ENCODE peak calls at places on chromosomes 4 and X, in six cellular contexts. Z, X, T, B, S and E are unnamed samples.

GRCh38 chrX:40784516-40785151 is 49.3 kb upstream of the MED14 start:
- DNase-seq in Z (no peak), B (no peak), S (no peak), X (no peak), T (no peak), E (no peak)

GRCh38 chrX:14064632-14065432 is 35.1 kb upstream of the GEMIN8 start:
- DNase-seq in B (no peak), X (peak), Z (peak), S (no peak), T (no peak), E (no peak)

GRCh38 chr4:113738251-113738650 is 23.3 kb downstream of the CAMK2D start:
- DNase-seq in B (no peak), S (no peak), X (no peak), Z (no peak), T (no peak), E (no peak)

GRCh38 chr4:142406051-142406549 is 440.0 kb downstream of the INPP4B start:
- DNase-seq in S (no peak), X (no peak), B (no peak), Z (no peak), T (no peak), E (no peak)

GRCh38 chr4:26124753-26125236 is 196.0 kb upstream of the RBPJ start:
- DNase-seq in T (no peak), X (peak), B (no peak), S (no peak), Z (no peak), E (no peak)

GRCh38 chr4:41517747-41518146 is 20.2 kb upstream of the LIMCH1 start:
- DNase-seq in T (no peak), Z (no peak), B (no peak), S (no peak), X (no peak), E (no peak)

GRCh38 chrX:22433292-22434070 is 160.8 kb downstream of the CBLL2 start:
- DNase-seq in S (no peak), T (peak), X (no peak), Z (no peak), B (no peak), E (no peak)

GRCh38 chr4:13833171-13833804 is 205.8 kb upstream of the BOD1L1 start:
- DNase-seq in B (no peak), Z (no peak), X (no peak), T (no peak), S (no peak), E (no peak)

GRCh38 chr4:12633058-12633651 is 851.0 kb downstream of the RAB28 start:
- DNase-seq in T (peak), S (peak), Z (peak), B (peak), X (peak), E (peak)

GRCh38 chrX:16172391-16172790 is 5.1 kb downstream of the MAGEB17 start:
- DNase-seq in B (no peak), S (no peak), T (no peak), Z (no peak), X (no peak), E (no peak)

GRCh38 chr4:142091691-142092182 is 455.4 kb downstream of the IL15 start:
- DNase-seq in T (no peak), X (peak), B (no peak), S (no peak), Z (no peak), E (no peak)

GRCh38 chrX:16022580-16023170 is 100.7 kb upstream of the GRPR start:
- DNase-seq in T (no peak), S (no peak), X (peak), Z (no peak), B (no peak), E (no peak)

GRCh38 chrX:121308276-121308805 is 260.9 kb downstream of the GLUD2 start:
- DNase-seq in S (no peak), X (peak), T (no peak), B (no peak), Z (peak), E (no peak)

GRCh38 chr4:26418107-26418506 is 72.2 kb downstream of the CCKAR start:
- DNase-seq in Z (no peak), T (no peak), B (no peak), S (no peak), X (no peak), E (no peak)

GRCh38 chr4:134019657-134020056 is 181.9 kb downstream of the PABPC4L start:
- DNase-seq in S (no peak), T (no peak), X (no peak), Z (no peak), B (no peak), E (no peak)

GRCh38 chr4:98387345-98388017 is 126.3 kb downstream of the RAP1GDS1 start:
- DNase-seq in Z (peak), X (no peak), T (no peak), S (no peak), B (no peak), E (no peak)

GRCh38 chrX:101383679-101384078 is 2.3 kb downstream of the BTK start:
- DNase-seq in Z (no peak), B (no peak), T (no peak), X (no peak), S (no peak), E (no peak)

GRCh38 chr4:876780-877179 is 50.9 kb upstream of the CPLX1 start:
- DNase-seq in B (no peak), Z (no peak), T (no peak), X (no peak), S (no peak), E (no peak)

GRCh38 chrX:45447995-45448394 is 247.3 kb upstream of the DIPK2B start:
- DNase-seq in T (no peak), S (no peak), Z (no peak), B (no peak), X (no peak), E (no peak)

GRCh38 chrX:45449982-45450381 is 249.3 kb upstream of the DIPK2B start:
- DNase-seq in X (peak), S (no peak), Z (no peak), T (no peak), B (no peak), E (no peak)

DNA sequence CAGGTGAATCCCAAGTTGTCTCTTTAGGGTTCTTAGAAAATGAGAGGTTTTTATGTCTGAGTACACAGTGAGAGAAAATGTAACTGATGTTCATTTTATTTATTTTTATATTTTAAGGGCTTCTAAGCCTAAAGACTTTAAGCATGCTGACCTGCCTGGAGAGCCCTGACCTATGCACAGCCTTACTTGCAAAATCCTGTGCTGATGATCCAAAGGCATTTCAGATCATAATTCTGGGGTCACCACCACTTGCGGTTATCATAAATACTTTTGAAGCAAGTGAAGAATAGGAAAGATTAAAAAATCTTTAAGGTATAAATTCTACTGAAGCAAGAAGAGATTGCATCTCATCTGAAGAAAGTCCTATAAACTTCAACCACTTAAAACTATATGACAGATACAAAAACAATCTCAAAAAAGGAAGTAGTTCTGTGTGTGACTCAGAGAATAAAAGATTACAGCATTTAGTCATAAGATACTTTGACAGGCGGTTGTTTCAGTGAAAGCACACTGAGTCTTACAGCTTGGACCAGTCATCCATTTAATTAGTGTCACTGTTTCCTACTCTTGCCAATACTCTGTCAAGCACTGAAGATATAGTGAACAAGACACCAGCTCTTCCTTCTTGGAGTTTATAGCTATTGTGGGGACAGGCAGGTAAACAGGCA is 245.2 kb upstream of the DIPK2B start:
- DNase-seq in Z (no peak), X (peak), T (no peak), B (no peak), S (no peak), E (no peak)
- TF ChIP-seq POLR2AphosphoS5 in Z (no peak), X (no peak), T (peak), B (no peak), S (no peak), E (no peak)

DNA sequence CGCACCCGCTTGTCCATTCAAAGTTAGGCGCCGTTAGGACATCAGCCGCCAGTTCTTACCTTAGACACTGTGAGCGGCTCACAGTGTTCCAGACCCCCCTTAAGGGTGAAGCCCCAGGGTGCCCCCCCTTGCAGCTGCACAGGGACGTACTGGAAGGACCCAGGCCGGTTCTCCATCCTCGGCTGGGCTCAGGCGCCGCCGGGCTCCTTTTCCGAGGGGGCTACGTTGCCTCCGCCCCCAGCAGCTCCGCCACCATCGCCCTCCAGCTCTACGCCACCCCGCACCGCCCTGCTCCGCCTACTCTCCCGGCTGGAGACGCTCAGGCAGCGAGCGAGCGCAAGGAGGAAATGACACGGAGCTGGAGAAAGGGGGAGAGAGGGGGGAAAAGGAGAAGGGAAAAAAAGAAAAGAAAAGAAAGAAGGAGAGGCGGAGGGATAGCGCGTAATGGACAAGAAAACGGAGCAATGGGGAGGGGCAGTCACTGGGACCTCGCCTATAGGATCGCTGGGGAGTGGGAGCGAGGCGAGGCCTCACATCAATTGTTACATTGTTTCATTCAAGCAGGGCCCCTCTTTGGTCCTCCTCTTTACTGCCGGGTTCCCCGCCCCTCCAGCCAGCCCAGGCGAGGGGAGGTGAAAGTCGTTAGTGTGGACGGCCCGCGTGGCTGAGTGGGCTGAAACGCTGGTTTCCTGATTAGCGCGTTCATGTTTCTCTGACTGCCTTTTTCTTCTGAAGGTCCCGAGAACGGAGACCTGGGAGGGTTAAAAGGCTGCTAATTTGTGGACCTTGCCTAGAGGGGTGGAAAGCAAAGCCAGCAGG is at the start of gene SHROOM4:
- DNase-seq in S (peak), B (peak), X (no peak), Z (no peak), T (peak), E (no peak)
- TF ChIP-seq POLR2AphosphoS5 in S (no peak), B (no peak), X (no peak), Z (no peak), T (peak), E (no peak)

GRCh38 chr4:181950372-181951127 is 292.7 kb upstream of the TENM3 start:
- DNase-seq in B (no peak), T (no peak), X (no peak), Z (no peak), S (no peak), E (no peak)

GRCh38 chr4:181951265-181951664 is 291.9 kb upstream of the TENM3 start:
- DNase-seq in B (no peak), S (no peak), Z (no peak), T (no peak), X (no peak), E (no peak)

GRCh38 chr4:181949704-181950312 is 293.4 kb upstream of the TENM3 start:
- DNase-seq in T (no peak), X (no peak), B (no peak), Z (no peak), S (no peak), E (no peak)

GRCh38 chr4:181956502-181956901 is 286.7 kb upstream of the TENM3 start:
- DNase-seq in X (no peak), T (no peak), Z (no peak), B (no peak), S (no peak), E (no peak)

DNA sequence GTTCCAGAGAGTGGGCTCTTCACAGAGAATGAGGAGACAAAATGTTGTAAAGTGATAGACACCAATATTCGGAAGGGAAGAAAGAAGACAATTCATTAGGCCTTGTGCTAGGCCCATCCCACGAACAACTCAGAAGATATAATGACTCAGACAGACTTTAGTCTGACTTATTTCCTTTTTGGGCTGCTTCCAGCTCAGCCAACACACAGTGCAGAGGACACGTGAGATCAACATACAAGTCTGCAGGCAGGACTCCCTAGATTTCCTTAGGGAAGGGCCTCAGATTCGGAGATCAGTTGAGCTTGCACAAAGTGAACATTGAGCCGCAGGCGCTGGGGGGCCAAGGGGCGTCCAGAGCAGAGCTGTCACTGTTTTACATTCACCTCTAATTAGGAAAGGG is 290.7 kb upstream of the TENM3 start:
- DNase-seq in T (no peak), X (no peak), B (no peak), S (peak), Z (no peak), E (no peak)
- TF ChIP-seq POLR2AphosphoS5 in T (no peak), X (no peak), B (no peak), S (no peak), Z (no peak), E (no peak)

DNA sequence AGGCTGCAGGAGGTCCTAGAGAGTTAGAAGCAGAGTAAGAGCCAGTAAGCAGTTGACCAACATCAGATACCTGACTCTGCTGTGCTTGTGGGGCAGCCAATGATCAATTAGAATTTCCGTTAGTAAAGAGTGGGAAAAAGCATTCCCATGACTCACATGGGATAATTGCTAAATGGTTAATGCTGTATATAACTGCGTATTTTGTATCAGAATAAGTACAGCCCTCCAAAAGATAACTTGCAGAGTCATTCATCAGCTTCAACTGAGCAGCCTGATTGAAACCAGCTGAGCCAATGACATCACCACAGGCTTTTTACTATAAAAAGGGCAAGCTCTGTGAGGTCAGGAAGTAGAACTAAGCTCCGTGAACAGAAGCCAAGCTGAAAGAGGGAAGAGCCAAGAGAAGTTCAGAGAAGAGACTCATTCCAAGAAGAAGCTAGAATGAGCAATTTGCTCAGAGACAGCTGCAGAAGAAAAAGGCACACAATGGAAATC is 67.9 kb downstream of the PPP3CA start:
- DNase-seq in T (peak), Z (no peak), X (no peak), B (no peak), S (no peak), E (no peak)
- TF ChIP-seq POLR2AphosphoS5 in T (peak), Z (no peak), X (no peak), B (no peak), S (peak), E (no peak)

GRCh38 chrX:11419102-11419501 is 125.9 kb downstream of the AMELX start:
- DNase-seq in S (no peak), X (no peak), B (no peak), T (no peak), Z (no peak), E (no peak)

GRCh38 chrX:11412715-11413623 is 119.8 kb downstream of the AMELX start:
- DNase-seq in B (no peak), T (no peak), S (no peak), Z (no peak), X (no peak), E (no peak)

GRCh38 chrX:11414091-11414490 is 120.9 kb downstream of the AMELX start:
- DNase-seq in T (no peak), Z (no peak), S (no peak), B (no peak), X (no peak), E (no peak)

GRCh38 chrX:11420851-11421250 is 127.6 kb downstream of the AMELX start:
- DNase-seq in B (no peak), X (no peak), S (no peak), T (no peak), Z (no peak), E (no peak)

GRCh38 chrX:11416600-11416999 is 123.4 kb downstream of the AMELX start:
- DNase-seq in S (no peak), X (no peak), Z (no peak), B (no peak), T (peak), E (no peak)
- TF ChIP-seq POLR2AphosphoS5 in S (no peak), X (no peak), Z (no peak), B (no peak), T (peak), E (no peak)

GRCh38 chr4:145044341-145044740 is 53.7 kb downstream of the ANAPC10 start:
- DNase-seq in T (no peak), Z (no peak), B (no peak), X (no peak), S (no peak), E (no peak)

GRCh38 chr4:145045180-145045579 is 52.8 kb downstream of the ANAPC10 start:
- DNase-seq in T (no peak), Z (no peak), S (no peak), B (no peak), X (no peak), E (no peak)

GRCh38 chr4:145049241-145049640 is 48.8 kb downstream of the ANAPC10 start:
- DNase-seq in Z (no peak), T (no peak), X (no peak), S (no peak), B (no peak), E (no peak)

GRCh38 chr4:145048817-145049216 is 49.2 kb downstream of the ANAPC10 start:
- DNase-seq in Z (no peak), X (no peak), T (no peak), S (no peak), B (no peak), E (no peak)

DNA sequence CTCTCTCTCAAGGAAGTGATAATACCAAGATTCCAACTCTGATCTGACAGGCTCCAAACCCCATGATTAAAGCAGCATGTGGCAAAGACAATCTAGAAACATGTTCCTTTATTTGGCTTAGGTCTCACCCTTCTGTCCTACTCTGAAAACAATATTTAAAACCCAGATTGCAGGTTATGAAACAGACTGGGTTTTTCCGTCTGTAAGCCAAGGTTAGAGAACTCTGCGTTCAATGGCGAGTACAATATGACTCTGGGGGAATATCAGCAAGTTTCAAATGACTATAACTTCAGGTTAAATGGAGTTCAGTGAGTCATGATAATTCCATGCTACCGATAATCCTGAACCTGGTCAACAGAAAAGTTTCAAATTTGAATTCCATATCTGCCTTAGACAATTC is 50.8 kb downstream of the ANAPC10 start:
- DNase-seq in S (no peak), B (no peak), X (no peak), T (no peak), Z (no peak), E (no peak)
- TF ChIP-seq POLR2AphosphoS5 in S (no peak), B (no peak), X (no peak), T (no peak), Z (no peak), E (no peak)